ENCODE peak calls at places on chromosomes 16 and 17, in five cellular contexts. X is stimulated activated CD8-positive, alpha-beta memory T cell treated with anti-CD3 and anti-CD28 coated beads, Interleukin-4, amount 100 ng/mL, for 48 hours; A is stimulated activated CD4-positive, alpha-beta T cell treated with anti-CD3 and anti-CD28 coated beads, Interleukin-1b, Interleukin-23, amount 100 ng/mL, for 24 hours; Y is T-helper 1 cell; D is NCI-H2081. M is an unnamed sample.

GRCh38 chr17:44543213-44543904 is 13.9 kb upstream of the FZD2 start:
- DNase-seq in Y (no peak), X (no peak), D (no peak), A (no peak), M (no peak)

GRCh38 chr16:48014349-48015135 is 141.3 kb downstream of the ABCC12 start:
- DNase-seq in D (no peak), Y (no peak), A (no peak), X (no peak), M (no peak)

GRCh38 chr17:29069526-29070041 is 26.6 kb downstream of the PIPOX start:
- DNase-seq in X (no peak), A (no peak), Y (no peak), D (no peak), M (no peak)

GRCh38 chr17:32551186-32551955 is 64.6 kb downstream of the CDK5R1 start:
- DNase-seq in Y (no peak), A (no peak), D (no peak), X (no peak), M (no peak)

GRCh38 chr16:30567160-30567990 is 4.1 kb downstream of the ZNF688 start:
- DNase-seq in X (peak), A (peak), D (no peak), Y (no peak), M (peak)

GRCh38 chr16:85028638-85029412 is 1.2 kb downstream of the KIAA0513 start:
- DNase-seq in Y (peak), A (peak), D (peak), X (peak), M (peak)

GRCh38 chr16:81140930-81141780 is 45.0 kb upstream of the GCSH start:
- DNase-seq in X (peak), A (no peak), Y (no peak), D (no peak), M (peak)

GRCh38 chr16:31331807-31332301 is 23.1 kb upstream of the ITGAX start:
- DNase-seq in D (no peak), A (no peak), Y (no peak), X (no peak), M (no peak)

GRCh38 chr16:85185701-85186100 is 73.4 kb upstream of the CIBAR2 start:
- DNase-seq in X (no peak), Y (no peak), D (no peak), A (no peak), M (no peak)

GRCh38 chr16:35599429-35600165 is 2140.2 kb downstream of the TP53TG3F start:
- DNase-seq in Y (no peak), D (no peak), X (no peak), A (no peak), M (no peak)

GRCh38 chr17:56913000-56913866 is 616 bp downstream of the TRIM25 start:
- DNase-seq in A (peak), Y (no peak), X (no peak), D (peak), M (no peak)

GRCh38 chr16:15422222-15422621 is 12.2 kb upstream of the BMERB1 start:
- DNase-seq in A (no peak), Y (no peak), X (no peak), D (no peak), M (no peak)

GRCh38 chr17:81164464-81165245 is 652 bp upstream of the PVALEF start:
- DNase-seq in Y (no peak), D (peak), X (no peak), A (no peak), M (no peak)

GRCh38 chr17:78527345-78527744 is 49.9 kb downstream of the DNAH17 start:
- DNase-seq in D (no peak), X (no peak), Y (no peak), A (no peak), M (no peak)

GRCh38 chr17:35766903-35767510 is 6.3 kb downstream of the C17orf50 start:
- DNase-seq in D (no peak), Y (no peak), A (no peak), X (no peak), M (no peak)

GRCh38 chr16:85716680-85717038 is 27.9 kb upstream of the GINS2 start:
- DNase-seq in D (peak), Y (no peak), A (no peak), X (no peak), M (no peak)

GRCh38 chr16:9258423-9259051 is 167.1 kb downstream of the HAPSTR1 start:
- DNase-seq in X (peak), D (no peak), A (no peak), Y (no peak), M (peak)

GRCh38 chr16:88883946-88884345 is 17.5 kb upstream of the PABPN1L start:
- DNase-seq in A (no peak), D (no peak), Y (no peak), X (no peak), M (no peak)

GRCh38 chr16:72856797-72857196 is 191.1 kb downstream of the ZFHX3 start:
- DNase-seq in Y (no peak), X (peak), A (no peak), D (peak), M (peak)

GRCh38 chr17:48439875-48440505 is 10.0 kb upstream of the SKAP1 start:
- DNase-seq in Y (no peak), X (no peak), A (no peak), D (peak), M (peak)

GRCh38 chr16:72935896-72936295 is 112.0 kb downstream of the ZFHX3 start:
- DNase-seq in A (no peak), D (no peak), Y (no peak), X (no peak), M (no peak)

GRCh38 chr17:45436625-45437460 is 4.2 kb upstream of the ARHGAP27 start:
- DNase-seq in Y (no peak), A (no peak), D (no peak), X (no peak), M (no peak)

GRCh38 chr16:81843243-81843582 is 64.1 kb downstream of the PLCG2 start:
- DNase-seq in A (no peak), Y (no peak), X (no peak), D (no peak), M (no peak)

GRCh38 chr17:66676421-66676820 is 158.5 kb upstream of the CACNG5 start:
- DNase-seq in Y (no peak), X (no peak), A (no peak), D (no peak), M (no peak)

GRCh38 chr17:46802831-46803230 is 15.7 kb downstream of the WNT3 start:
- DNase-seq in X (no peak), D (no peak), A (no peak), Y (no peak), M (no peak)

GRCh38 chr17:50141750-50142119 is 8.7 kb downstream of the PPP1R9B start:
- DNase-seq in Y (no peak), D (no peak), X (no peak), A (no peak), M (no peak)

GRCh38 chr17:43572368-43572980 is 26.3 kb upstream of the ETV4 start:
- DNase-seq in X (no peak), A (no peak), Y (no peak), D (no peak), M (no peak)